ENCODE peak calls at places on chromosomes 3 and 15, in eight cellular contexts. One of them, this sample, is unnamed.

GRCh38 chr3:21260507-21260906 is 490.5 kb downstream of the ZNF385D start:
- DNase-seq in activated T-cell treated with anti-CD3 and anti-CD28 coated beads for 48 hours: no peak
- DNase-seq in Right ventricle myocardium superior: no peak
- DNase-seq in left lung: no peak
- DNase-seq in Peyer's patch: no peak
- DNase-seq in NCI-H2029: no peak
- DNase-seq in T-helper 17 cell: no peak
- DNase-seq in A549: no peak
- DNase-seq in this sample: no peak

GRCh38 chr3:45224824-45225464 is 1.1 kb downstream of the TMEM158 start:
- DNase-seq in activated T-cell treated with anti-CD3 and anti-CD28 coated beads for 48 hours: no peak
- DNase-seq in A549: peak
- DNase-seq in left lung: peak
- DNase-seq in T-helper 17 cell: no peak
- DNase-seq in Right ventricle myocardium superior: peak
- DNase-seq in NCI-H2029: peak
- DNase-seq in Peyer's patch: peak
- DNase-seq in this sample: no peak

GRCh38 chr3:87206070-87206469 is 21.0 kb upstream of the CHMP2B start:
- DNase-seq in T-helper 17 cell: no peak
- DNase-seq in activated T-cell treated with anti-CD3 and anti-CD28 coated beads for 48 hours: no peak
- DNase-seq in left lung: no peak
- DNase-seq in NCI-H2029: no peak
- DNase-seq in A549: peak
- DNase-seq in Right ventricle myocardium superior: no peak
- DNase-seq in Peyer's patch: no peak
- DNase-seq in this sample: peak

GRCh38 chr15:67460521-67460920 is 60.4 kb upstream of the C15orf61 start:
- DNase-seq in left lung: no peak
- DNase-seq in NCI-H2029: no peak
- DNase-seq in Right ventricle myocardium superior: no peak
- DNase-seq in activated T-cell treated with anti-CD3 and anti-CD28 coated beads for 48 hours: no peak
- DNase-seq in T-helper 17 cell: no peak
- DNase-seq in Peyer's patch: no peak
- DNase-seq in A549: no peak
- DNase-seq in this sample: no peak

GRCh38 chr3:67318162-67318561 is 320.1 kb downstream of the KBTBD8 start:
- DNase-seq in A549: no peak
- DNase-seq in NCI-H2029: no peak
- DNase-seq in activated T-cell treated with anti-CD3 and anti-CD28 coated beads for 48 hours: no peak
- DNase-seq in Right ventricle myocardium superior: no peak
- DNase-seq in left lung: no peak
- DNase-seq in T-helper 17 cell: no peak
- DNase-seq in Peyer's patch: no peak
- DNase-seq in this sample: no peak

GRCh38 chr3:150899141-150899540 is 6.1 kb downstream of the MINDY4B start:
- DNase-seq in left lung: no peak
- DNase-seq in activated T-cell treated with anti-CD3 and anti-CD28 coated beads for 48 hours: no peak
- DNase-seq in NCI-H2029: no peak
- DNase-seq in Peyer's patch: no peak
- DNase-seq in A549: no peak
- DNase-seq in T-helper 17 cell: no peak
- DNase-seq in Right ventricle myocardium superior: no peak
- DNase-seq in this sample: no peak

GRCh38 chr3:143973352-143974021 is 1.9 kb downstream of the DIPK2A start:
- DNase-seq in NCI-H2029: no peak
- DNase-seq in Peyer's patch: peak
- DNase-seq in activated T-cell treated with anti-CD3 and anti-CD28 coated beads for 48 hours: no peak
- DNase-seq in left lung: no peak
- DNase-seq in T-helper 17 cell: no peak
- DNase-seq in A549: peak
- DNase-seq in Right ventricle myocardium superior: peak
- DNase-seq in this sample: no peak

GRCh38 chr3:118932822-118933558 is 101.7 kb downstream of the IGSF11 start:
- DNase-seq in NCI-H2029: no peak
- DNase-seq in A549: no peak
- DNase-seq in activated T-cell treated with anti-CD3 and anti-CD28 coated beads for 48 hours: no peak
- DNase-seq in Right ventricle myocardium superior: peak
- DNase-seq in left lung: peak
- DNase-seq in T-helper 17 cell: no peak
- DNase-seq in Peyer's patch: no peak
- DNase-seq in this sample: no peak

GRCh38 chr3:124352143-124352528 is 360.2 kb upstream of the ROPN1 start:
- DNase-seq in T-helper 17 cell: no peak
- DNase-seq in left lung: no peak
- DNase-seq in NCI-H2029: peak
- DNase-seq in Peyer's patch: no peak
- DNase-seq in A549: no peak
- DNase-seq in Right ventricle myocardium superior: no peak
- DNase-seq in activated T-cell treated with anti-CD3 and anti-CD28 coated beads for 48 hours: no peak
- DNase-seq in this sample: no peak

GRCh38 chr15:51736646-51737537 is 563 bp downstream of the LYSMD2 start:
- DNase-seq in Right ventricle myocardium superior: peak
- DNase-seq in activated T-cell treated with anti-CD3 and anti-CD28 coated beads for 48 hours: peak
- DNase-seq in T-helper 17 cell: peak
- DNase-seq in Peyer's patch: peak
- DNase-seq in A549: peak
- DNase-seq in NCI-H2029: peak
- DNase-seq in left lung: peak
- DNase-seq in this sample: no peak

GRCh38 chr15:76776480-76776879 is 128.7 kb downstream of the SCAPER start:
- DNase-seq in left lung: no peak
- DNase-seq in activated T-cell treated with anti-CD3 and anti-CD28 coated beads for 48 hours: no peak
- DNase-seq in Right ventricle myocardium superior: no peak
- DNase-seq in Peyer's patch: no peak
- DNase-seq in T-helper 17 cell: no peak
- DNase-seq in NCI-H2029: no peak
- DNase-seq in A549: no peak
- DNase-seq in this sample: no peak

GRCh38 chr3:115074502-115074901 is 72.6 kb downstream of the ZBTB20 start:
- DNase-seq in activated T-cell treated with anti-CD3 and anti-CD28 coated beads for 48 hours: no peak
- DNase-seq in T-helper 17 cell: no peak
- DNase-seq in Peyer's patch: no peak
- DNase-seq in left lung: no peak
- DNase-seq in Right ventricle myocardium superior: no peak
- DNase-seq in NCI-H2029: no peak
- DNase-seq in A549: no peak
- DNase-seq in this sample: no peak

GRCh38 chr3:10357592-10358308 is 36.8 kb upstream of the SEC13 start:
- DNase-seq in left lung: peak
- DNase-seq in Peyer's patch: peak
- DNase-seq in NCI-H2029: no peak
- DNase-seq in Right ventricle myocardium superior: peak
- DNase-seq in A549: peak
- DNase-seq in activated T-cell treated with anti-CD3 and anti-CD28 coated beads for 48 hours: no peak
- DNase-seq in T-helper 17 cell: no peak
- DNase-seq in this sample: peak

This sample was measured in kidney epithelial cell.